ENCODE peak calls at places on chromosomes 6 and 20, in ten cellular contexts. O is DMS53; R is GM13977; K is activated CD4-positive, alpha-beta memory T cell treated with anti-CD3 and anti-CD28 coated beads, Interleukin-2, amount 10 ng/mL, durations not matched to agents 7 days and 5 days; B is NCI-H1105; U is HTR-8/SVneo; L is right lobe of liver; A is psoas muscle; H is neural crest cell; I is cardiac muscle cell. Q is an unnamed sample.

GRCh38 chr6:13397359-13398080 is 69.2 kb upstream of the TBC1D7 start:
- DNase-seq in H (no peak), I (no peak), B (no peak), U (no peak), R (peak; percentile 71), L (no peak), A (no peak), O (no peak), K (no peak), Q (no peak)

GRCh38 chr6:139240161-139241010 is 51.4 kb downstream of the TXLNB start:
- DNase-seq in R (no peak), H (no peak), K (no peak), B (peak; percentile 56), O (peak; percentile 81), U (no peak), L (no peak), A (no peak), I (no peak), Q (peak; percentile 70)

GRCh38 chr6:31083742-31084354 is 28.5 kb downstream of the C6orf15 start:
- DNase-seq in B (no peak), A (peak; percentile 18), R (peak; percentile 35), H (peak; percentile 53), O (peak; percentile 51), U (no peak), K (peak; percentile 58), L (no peak), I (peak; percentile 49), Q (peak; percentile 31)

GRCh38 chr6:21051777-21052176 is 517.5 kb downstream of the CDKAL1 start:
- DNase-seq in A (no peak), U (no peak), H (no peak), O (no peak), R (no peak), I (no peak), B (no peak), L (no peak), K (no peak), Q (no peak)

GRCh38 chr6:82862543-82862942 is 203.1 kb downstream of the UBE3D start:
- DNase-seq in I (no peak), O (peak; percentile 17), A (no peak), L (no peak), K (no peak), H (no peak), B (no peak), R (no peak), U (no peak), Q (no peak)

GRCh38 chr6:140018588-140018987 is 644.1 kb upstream of the CITED2 start:
- DNase-seq in I (no peak), L (no peak), O (no peak), U (no peak), H (no peak), A (no peak), B (no peak), R (no peak), K (no peak), Q (no peak)

GRCh38 chr6:41283597-41283996 is 2.9 kb downstream of the TREM1 start:
- DNase-seq in B (no peak), I (no peak), U (no peak), A (no peak), R (no peak), O (peak; percentile 16), K (no peak), L (no peak), H (no peak), Q (no peak)

GRCh38 chr20:10793741-10794140 is 119.9 kb upstream of the JAG1 start:
- DNase-seq in B (no peak), O (peak; percentile 65), H (peak; percentile 4), R (no peak), L (no peak), I (no peak), U (no peak), K (no peak), A (no peak), Q (no peak)